ENCODE peak calls at places on chromosome 15, in four cellular contexts. One of them, this sample, is unnamed.
A peak's percentile ranks its signal among the peaks of the same experiment; 100 is the strongest.

GRCh38 chr15:89673162-89673506 is 6.0 kb downstream of the PLIN1 start:
- DNase-seq in GM12864: no peak
- DNase-seq in activated CD8-positive, alpha-beta T cell treated with anti-CD3 and anti-CD28 coated beads for 36 hours: peak; percentile 49
- DNase-seq in mesothelial cell of epicardium: no peak
- DNase-seq in this sample: no peak

GRCh38 chr15:79956354-79956939 is 14.5 kb downstream of the BCL2A1 start:
- DNase-seq in GM12864: no peak
- DNase-seq in activated CD8-positive, alpha-beta T cell treated with anti-CD3 and anti-CD28 coated beads for 36 hours: no peak
- DNase-seq in mesothelial cell of epicardium: no peak
- DNase-seq in this sample: no peak

GRCh38 chr15:79439236-79439635 is 7.1 kb downstream of the MINAR1 start:
- DNase-seq in GM12864: no peak
- DNase-seq in activated CD8-positive, alpha-beta T cell treated with anti-CD3 and anti-CD28 coated beads for 36 hours: no peak
- DNase-seq in mesothelial cell of epicardium: no peak
- DNase-seq in this sample: no peak

GRCh38 chr15:98689431-98689861 is 41.1 kb downstream of the IGF1R start:
- DNase-seq in GM12864: no peak
- DNase-seq in activated CD8-positive, alpha-beta T cell treated with anti-CD3 and anti-CD28 coated beads for 36 hours: no peak
- DNase-seq in mesothelial cell of epicardium: no peak
- DNase-seq in this sample: no peak

GRCh38 chr15:32859246-32859645 is 141.4 kb downstream of the GREM1 start:
- DNase-seq in GM12864: no peak
- DNase-seq in activated CD8-positive, alpha-beta T cell treated with anti-CD3 and anti-CD28 coated beads for 36 hours: no peak
- DNase-seq in mesothelial cell of epicardium: no peak
- DNase-seq in this sample: no peak

GRCh38 chr15:36449662-36450145 is 129.7 kb upstream of the CDIN1 start:
- DNase-seq in GM12864: no peak
- DNase-seq in activated CD8-positive, alpha-beta T cell treated with anti-CD3 and anti-CD28 coated beads for 36 hours: no peak
- DNase-seq in mesothelial cell of epicardium: no peak
- DNase-seq in this sample: no peak

GRCh38 chr15:73239564-73240208 is 129.1 kb downstream of the HCN4 start:
- DNase-seq in GM12864: no peak
- DNase-seq in activated CD8-positive, alpha-beta T cell treated with anti-CD3 and anti-CD28 coated beads for 36 hours: no peak
- DNase-seq in mesothelial cell of epicardium: no peak
- DNase-seq in this sample: no peak

GRCh38 chr15:74817370-74817737 is 4.7 kb downstream of the LMAN1L start:
- DNase-seq in GM12864: no peak
- DNase-seq in activated CD8-positive, alpha-beta T cell treated with anti-CD3 and anti-CD28 coated beads for 36 hours: no peak
- DNase-seq in mesothelial cell of epicardium: no peak
- DNase-seq in this sample: no peak

GRCh38 chr15:50148362-50148963 is 29.4 kb upstream of the ATP8B4 start:
- DNase-seq in GM12864: no peak
- DNase-seq in activated CD8-positive, alpha-beta T cell treated with anti-CD3 and anti-CD28 coated beads for 36 hours: no peak
- DNase-seq in mesothelial cell of epicardium: no peak
- DNase-seq in this sample: peak; percentile 85

GRCh38 chr15:71096676-71097075 is 18.6 kb upstream of the THSD4 start:
- DNase-seq in GM12864: no peak
- DNase-seq in activated CD8-positive, alpha-beta T cell treated with anti-CD3 and anti-CD28 coated beads for 36 hours: no peak
- DNase-seq in mesothelial cell of epicardium: no peak
- DNase-seq in this sample: no peak

GRCh38 chr15:83991163-83991562 is 244.4 kb upstream of the GOLGA6L4 start:
- DNase-seq in GM12864: no peak
- DNase-seq in activated CD8-positive, alpha-beta T cell treated with anti-CD3 and anti-CD28 coated beads for 36 hours: no peak
- DNase-seq in mesothelial cell of epicardium: no peak
- DNase-seq in this sample: no peak

GRCh38 chr15:89167267-89168176 is 53.9 kb downstream of the RLBP1 start:
- DNase-seq in GM12864: peak; percentile 47
- DNase-seq in activated CD8-positive, alpha-beta T cell treated with anti-CD3 and anti-CD28 coated beads for 36 hours: peak; percentile 86
- DNase-seq in mesothelial cell of epicardium: no peak
- DNase-seq in this sample: peak; percentile 65

GRCh38 chr15:74245342-74245931 is 9.3 kb downstream of the CCDC33 start:
- DNase-seq in GM12864: no peak
- DNase-seq in activated CD8-positive, alpha-beta T cell treated with anti-CD3 and anti-CD28 coated beads for 36 hours: peak; percentile 55
- DNase-seq in mesothelial cell of epicardium: no peak
- DNase-seq in this sample: no peak

GRCh38 chr15:25876231-25877140 is 13.4 kb upstream of the ATP10A start:
- DNase-seq in GM12864: no peak
- DNase-seq in activated CD8-positive, alpha-beta T cell treated with anti-CD3 and anti-CD28 coated beads for 36 hours: no peak
- DNase-seq in mesothelial cell of epicardium: no peak
- DNase-seq in this sample: no peak

GRCh38 chr15:68676011-68676605 is 97.3 kb downstream of the CORO2B start:
- DNase-seq in GM12864: no peak
- DNase-seq in activated CD8-positive, alpha-beta T cell treated with anti-CD3 and anti-CD28 coated beads for 36 hours: no peak
- DNase-seq in mesothelial cell of epicardium: no peak
- DNase-seq in this sample: no peak

GRCh38 chr15:96331141-96331941 is 841 bp downstream of the NR2F2 start:
- DNase-seq in GM12864: no peak
- DNase-seq in activated CD8-positive, alpha-beta T cell treated with anti-CD3 and anti-CD28 coated beads for 36 hours: no peak
- DNase-seq in mesothelial cell of epicardium: no peak
- DNase-seq in this sample: no peak

GRCh38 chr15:59223736-59224135 is 17.1 kb downstream of the LDHAL6B start:
- DNase-seq in GM12864: no peak
- DNase-seq in activated CD8-positive, alpha-beta T cell treated with anti-CD3 and anti-CD28 coated beads for 36 hours: no peak
- DNase-seq in mesothelial cell of epicardium: no peak
- DNase-seq in this sample: no peak

GRCh38 chr15:80162059-80162554 is 9.3 kb downstream of the FAH start:
- DNase-seq in GM12864: no peak
- DNase-seq in activated CD8-positive, alpha-beta T cell treated with anti-CD3 and anti-CD28 coated beads for 36 hours: no peak
- DNase-seq in mesothelial cell of epicardium: no peak
- DNase-seq in this sample: no peak

GRCh38 chr15:50907866-50908208 is 646 bp upstream of the AP4E1 start:
- DNase-seq in GM12864: no peak
- DNase-seq in activated CD8-positive, alpha-beta T cell treated with anti-CD3 and anti-CD28 coated beads for 36 hours: peak; percentile 72
- DNase-seq in mesothelial cell of epicardium: no peak
- DNase-seq in this sample: no peak

GRCh38 chr15:70339551-70340517 is 242.1 kb upstream of the TLE3 start:
- DNase-seq in GM12864: no peak
- DNase-seq in activated CD8-positive, alpha-beta T cell treated with anti-CD3 and anti-CD28 coated beads for 36 hours: no peak
- DNase-seq in mesothelial cell of epicardium: no peak
- DNase-seq in this sample: no peak

GRCh38 chr15:32855942-32856341 is 138.1 kb downstream of the GREM1 start:
- DNase-seq in GM12864: no peak
- DNase-seq in activated CD8-positive, alpha-beta T cell treated with anti-CD3 and anti-CD28 coated beads for 36 hours: no peak
- DNase-seq in mesothelial cell of epicardium: no peak
- DNase-seq in this sample: peak; percentile 98

GRCh38 chr15:91909574-91909973 is 56.1 kb downstream of the SLCO3A1 start:
- DNase-seq in GM12864: no peak
- DNase-seq in activated CD8-positive, alpha-beta T cell treated with anti-CD3 and anti-CD28 coated beads for 36 hours: no peak
- DNase-seq in mesothelial cell of epicardium: no peak
- DNase-seq in this sample: no peak

GRCh38 chr15:85495096-85495495 is 114.7 kb downstream of the AKAP13 start:
- DNase-seq in GM12864: no peak
- DNase-seq in activated CD8-positive, alpha-beta T cell treated with anti-CD3 and anti-CD28 coated beads for 36 hours: no peak
- DNase-seq in mesothelial cell of epicardium: no peak
- DNase-seq in this sample: no peak

DNA sequence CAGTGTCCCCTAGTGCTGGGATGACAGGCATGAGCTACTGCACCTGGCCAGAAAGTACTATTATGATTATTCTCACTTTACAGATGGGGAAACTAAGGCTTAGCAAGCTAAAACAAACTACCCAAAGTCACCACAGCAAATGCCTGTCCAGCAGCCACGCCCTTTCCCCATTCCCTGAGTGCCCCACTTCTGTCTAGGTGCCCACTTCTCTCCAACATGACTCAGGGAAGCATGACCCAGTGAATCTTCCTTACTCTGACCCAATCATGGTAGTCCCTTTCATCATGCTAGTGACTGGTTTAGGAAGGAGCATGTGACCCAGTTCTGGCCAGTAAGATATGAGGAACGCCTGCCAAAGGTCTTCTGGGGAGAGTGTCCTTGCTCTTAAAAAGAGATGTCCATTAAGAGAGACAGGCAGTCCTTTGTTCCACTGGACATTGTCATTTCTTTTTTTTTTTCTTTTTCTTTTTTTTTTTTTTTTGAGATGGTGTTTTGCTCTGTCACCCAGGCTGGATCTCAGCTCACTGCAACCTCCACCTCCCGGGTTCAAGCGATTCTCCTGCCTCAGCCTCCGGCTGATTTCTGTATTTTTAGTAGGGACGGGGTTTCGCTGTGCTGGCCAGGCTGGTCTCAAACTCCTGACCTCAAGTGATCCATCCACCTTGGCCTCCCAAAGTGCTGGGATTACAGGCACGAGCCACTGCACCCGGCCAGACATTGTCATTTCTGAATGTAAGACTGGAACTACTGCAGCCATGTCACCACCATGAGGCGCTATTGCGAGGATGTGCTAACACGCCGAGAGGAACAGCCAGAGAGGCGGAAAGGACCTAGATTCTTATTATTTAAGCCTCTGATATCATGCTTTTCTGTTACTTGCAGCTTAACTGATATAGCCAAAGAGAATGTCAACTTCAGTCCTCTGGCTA is 19.8 kb downstream of the MEGF11 start:
- DNase-seq in GM12864: no peak
- DNase-seq in activated CD8-positive, alpha-beta T cell treated with anti-CD3 and anti-CD28 coated beads for 36 hours: peak; percentile 56
- DNase-seq in mesothelial cell of epicardium: no peak
- DNase-seq in this sample: no peak
- TF ChIP-seq CTCF in GM12864: peak; percentile 36
- TF ChIP-seq CTCF in activated CD8-positive, alpha-beta T cell treated with anti-CD3 and anti-CD28 coated beads for 36 hours: no peak
- TF ChIP-seq CTCF in mesothelial cell of epicardium: no peak
- TF ChIP-seq CTCF in this sample: peak; percentile 22

GRCh38 chr15:100909582-100909981 is 9.6 kb upstream of the LRRK1 start:
- DNase-seq in GM12864: no peak
- DNase-seq in activated CD8-positive, alpha-beta T cell treated with anti-CD3 and anti-CD28 coated beads for 36 hours: no peak
- DNase-seq in mesothelial cell of epicardium: no peak
- DNase-seq in this sample: no peak

GRCh38 chr15:100902436-100903190 is 16.5 kb upstream of the LRRK1 start:
- DNase-seq in GM12864: no peak
- DNase-seq in activated CD8-positive, alpha-beta T cell treated with anti-CD3 and anti-CD28 coated beads for 36 hours: no peak
- DNase-seq in mesothelial cell of epicardium: no peak
- DNase-seq in this sample: peak; percentile 78

GRCh38 chr15:100908466-100908865 is 10.7 kb upstream of the LRRK1 start:
- DNase-seq in GM12864: no peak
- DNase-seq in activated CD8-positive, alpha-beta T cell treated with anti-CD3 and anti-CD28 coated beads for 36 hours: no peak
- DNase-seq in mesothelial cell of epicardium: no peak
- DNase-seq in this sample: no peak

GRCh38 chr15:100903191-100903590 is 16.0 kb upstream of the LRRK1 start:
- DNase-seq in GM12864: no peak
- DNase-seq in activated CD8-positive, alpha-beta T cell treated with anti-CD3 and anti-CD28 coated beads for 36 hours: no peak
- DNase-seq in mesothelial cell of epicardium: no peak
- DNase-seq in this sample: no peak

DNA sequence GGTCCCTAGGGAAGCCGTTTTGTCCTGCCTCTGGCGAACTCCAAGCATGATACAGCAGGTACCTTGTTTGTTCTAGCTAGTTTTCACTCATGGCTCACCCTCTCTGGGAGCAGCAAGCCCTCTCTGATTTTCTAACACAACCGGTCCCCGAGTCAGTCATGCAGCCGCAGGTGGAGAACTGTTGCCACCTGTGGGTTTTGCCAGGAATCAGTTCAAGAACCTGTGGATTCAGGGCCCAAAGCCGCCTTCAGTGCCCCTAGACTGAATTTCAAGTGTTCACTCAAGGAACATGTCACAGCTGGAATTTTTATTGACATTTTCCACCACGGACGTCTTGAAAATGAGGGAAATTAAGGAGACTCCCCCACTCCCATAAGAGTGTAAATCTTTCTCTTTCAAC is 13.3 kb upstream of the LRRK1 start:
- DNase-seq in GM12864: no peak
- DNase-seq in activated CD8-positive, alpha-beta T cell treated with anti-CD3 and anti-CD28 coated beads for 36 hours: no peak
- DNase-seq in mesothelial cell of epicardium: no peak
- DNase-seq in this sample: no peak
- TF ChIP-seq CTCF in GM12864: no peak
- TF ChIP-seq CTCF in activated CD8-positive, alpha-beta T cell treated with anti-CD3 and anti-CD28 coated beads for 36 hours: no peak
- TF ChIP-seq CTCF in mesothelial cell of epicardium: no peak
- TF ChIP-seq CTCF in this sample: no peak

DNA sequence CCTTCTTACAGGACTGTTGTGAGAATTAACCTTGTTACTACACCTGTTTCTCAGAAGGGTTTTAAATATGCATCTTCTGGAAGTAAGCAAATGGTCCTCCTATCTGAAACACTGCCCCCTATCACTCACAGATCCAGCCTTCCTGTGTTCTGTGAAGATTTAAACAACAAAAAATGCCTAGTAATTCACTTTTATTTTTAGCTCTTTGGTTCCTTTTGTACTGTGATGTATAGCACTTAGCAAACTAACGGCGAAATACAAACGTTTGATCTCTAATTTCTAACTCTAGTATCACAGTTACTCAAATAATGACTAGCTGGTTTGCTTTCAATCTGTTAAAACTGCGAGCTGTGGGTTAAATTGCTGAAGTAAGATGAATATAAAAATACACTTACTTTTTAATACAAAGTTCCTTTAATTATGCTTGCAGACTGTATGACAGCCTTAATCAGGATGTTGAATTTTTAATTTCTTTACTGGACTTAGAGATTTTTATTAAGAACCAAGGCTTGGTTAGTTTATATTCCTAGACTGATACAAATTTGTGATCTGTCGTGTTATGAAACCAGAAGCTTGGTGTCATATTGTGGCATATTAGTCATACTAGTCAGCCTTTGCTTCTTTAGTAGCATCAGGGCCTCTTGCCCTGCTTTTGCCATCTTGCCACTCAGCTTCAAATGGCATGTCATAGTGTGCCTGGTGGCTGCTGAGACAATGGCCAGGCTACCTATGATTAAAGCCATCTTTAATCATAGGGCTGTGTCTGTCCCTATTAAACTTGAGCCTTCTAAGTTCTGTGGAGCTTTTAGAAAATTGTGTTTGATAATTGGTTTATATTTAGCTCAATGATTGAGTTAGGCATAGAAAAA is 9.2 kb downstream of the EIF3J start:
- DNase-seq in GM12864: peak; percentile 24
- DNase-seq in activated CD8-positive, alpha-beta T cell treated with anti-CD3 and anti-CD28 coated beads for 36 hours: peak; percentile 78
- DNase-seq in mesothelial cell of epicardium: no peak
- DNase-seq in this sample: no peak
- TF ChIP-seq CTCF in GM12864: peak; percentile 31
- TF ChIP-seq CTCF in activated CD8-positive, alpha-beta T cell treated with anti-CD3 and anti-CD28 coated beads for 36 hours: peak; percentile 38
- TF ChIP-seq CTCF in mesothelial cell of epicardium: no peak
- TF ChIP-seq CTCF in this sample: peak; percentile 54

DNA sequence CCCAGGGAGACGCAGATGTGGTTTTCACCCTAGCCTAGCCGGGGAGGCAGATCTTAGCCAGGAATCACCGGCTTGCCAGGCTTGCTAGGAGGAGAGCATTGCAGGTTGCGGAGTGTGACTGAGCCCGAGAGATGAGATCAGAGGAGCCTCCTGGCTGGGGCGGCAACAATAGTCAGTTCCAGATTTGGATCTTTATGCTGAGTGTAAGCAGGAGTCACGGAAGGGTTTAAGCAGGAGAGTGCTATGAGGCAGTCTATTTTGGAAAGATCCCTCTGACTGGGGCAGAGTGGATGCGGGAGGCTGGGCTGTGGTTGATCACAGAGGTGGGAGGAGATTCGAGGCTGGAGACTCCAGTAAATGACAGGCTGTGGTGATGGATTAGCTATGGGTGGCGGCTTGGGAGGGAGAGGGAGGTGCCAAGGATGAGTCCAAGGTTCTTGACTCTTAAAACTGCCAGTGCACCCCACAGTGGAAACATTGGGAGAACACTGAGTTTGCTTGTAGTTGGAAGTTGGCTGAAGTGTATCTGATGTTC is 10.4 kb upstream of the BAHD1 start:
- DNase-seq in GM12864: no peak
- DNase-seq in activated CD8-positive, alpha-beta T cell treated with anti-CD3 and anti-CD28 coated beads for 36 hours: no peak
- DNase-seq in mesothelial cell of epicardium: no peak
- DNase-seq in this sample: no peak
- TF ChIP-seq CTCF in GM12864: no peak
- TF ChIP-seq CTCF in activated CD8-positive, alpha-beta T cell treated with anti-CD3 and anti-CD28 coated beads for 36 hours: no peak
- TF ChIP-seq CTCF in mesothelial cell of epicardium: no peak
- TF ChIP-seq CTCF in this sample: no peak

GRCh38 chr15:63601026-63601726 is 4.0 kb downstream of the FBXL22 start:
- DNase-seq in GM12864: no peak
- DNase-seq in activated CD8-positive, alpha-beta T cell treated with anti-CD3 and anti-CD28 coated beads for 36 hours: peak; percentile 66
- DNase-seq in mesothelial cell of epicardium: no peak
- DNase-seq in this sample: no peak
- TF ChIP-seq CTCF in GM12864: no peak
- TF ChIP-seq CTCF in activated CD8-positive, alpha-beta T cell treated with anti-CD3 and anti-CD28 coated beads for 36 hours: no peak
- TF ChIP-seq CTCF in mesothelial cell of epicardium: no peak
- TF ChIP-seq CTCF in this sample: no peak

GRCh38 chr15:81666828-81667227 is 292.8 kb upstream of the TMC3 start:
- DNase-seq in GM12864: peak; percentile 3
- DNase-seq in activated CD8-positive, alpha-beta T cell treated with anti-CD3 and anti-CD28 coated beads for 36 hours: no peak
- DNase-seq in mesothelial cell of epicardium: no peak
- DNase-seq in this sample: no peak
- TF ChIP-seq CTCF in GM12864: no peak
- TF ChIP-seq CTCF in activated CD8-positive, alpha-beta T cell treated with anti-CD3 and anti-CD28 coated beads for 36 hours: no peak
- TF ChIP-seq CTCF in mesothelial cell of epicardium: no peak
- TF ChIP-seq CTCF in this sample: no peak